ENCODE peak calls at places on chromosomes 13 and 19, in seven cellular contexts. E, L, W, S, N, C and M are unnamed samples.

GRCh38 chr19:33428627-33429013 is 55.1 kb downstream of the CEBPG start:
- DNase-seq in E (no peak), L (no peak), W (peak; percentile 18), S (no peak), N (no peak), C (no peak), M (peak; percentile 14)

GRCh38 chr13:111855016-111855590 is 211.8 kb upstream of the SOX1 start:
- DNase-seq in E (no peak), L (no peak), W (no peak), S (no peak), N (no peak), C (no peak), M (no peak)

GRCh38 chr19:48970923-48971395 is 5.8 kb downstream of the FTL start:
- DNase-seq in E (peak; percentile 30), L (no peak), W (peak; percentile 76), S (peak; percentile 71), N (peak; percentile 77), C (peak; percentile 87), M (peak; percentile 90)

GRCh38 chr19:6970478-6970877 is 50.8 kb downstream of the MBD3L2B start:
- DNase-seq in E (no peak), L (no peak), W (no peak), S (no peak), N (no peak), C (no peak), M (no peak)

GRCh38 chr19:48660854-48661731 is 11.7 kb downstream of the NTN5 start:
- DNase-seq in E (peak; percentile 95), L (no peak), W (peak; percentile 90), S (peak; percentile 84), N (peak; percentile 86), C (peak; percentile 91), M (peak; percentile 90)

GRCh38 chr13:112066624-112067004 is 335 bp upstream of the SOX1 start:
- DNase-seq in E (no peak), L (no peak), W (no peak), S (no peak), N (no peak), C (peak; percentile 58), M (peak; percentile 54)

GRCh38 chr19:35052599-35053190 is 11.2 kb downstream of the HPN start:
- DNase-seq in E (no peak), L (no peak), W (no peak), S (no peak), N (no peak), C (no peak), M (peak; percentile 10)

GRCh38 chr13:42384265-42384664 is 112.3 kb downstream of the AKAP11 start:
- DNase-seq in E (peak; percentile 13), L (no peak), W (no peak), S (no peak), N (no peak), C (no peak), M (no peak)

GRCh38 chr13:109810761-109811510 is 24.6 kb upstream of the IRS2 start:
- DNase-seq in E (no peak), L (no peak), W (peak; percentile 77), S (no peak), N (no peak), C (no peak), M (no peak)

GRCh38 chr13:77595166-77595810 is 59.8 kb downstream of the SCEL start:
- DNase-seq in E (peak; percentile 1), L (no peak), W (no peak), S (no peak), N (no peak), C (no peak), M (no peak)

GRCh38 chr19:20167020-20167644 is at the start of gene ZNF486:
- DNase-seq in E (peak; percentile 77), L (peak; percentile 75), W (peak; percentile 98), S (peak; percentile 98), N (peak; percentile 94), C (peak; percentile 97), M (peak; percentile 93)

GRCh38 chr13:32205426-32206096 is 109.6 kb downstream of the ZAR1L start:
- DNase-seq in E (no peak), L (no peak), W (no peak), S (no peak), N (peak; percentile 46), C (peak; percentile 82), M (no peak)

GRCh38 chr19:50952890-50953289 is at the start of gene KLK5:
- DNase-seq in E (peak; percentile 58), L (no peak), W (no peak), S (no peak), N (no peak), C (no peak), M (no peak)

GRCh38 chr19:2053601-2054389 is 2.8 kb upstream of the MKNK2 start:
- DNase-seq in E (no peak), L (no peak), W (peak; percentile 90), S (peak; percentile 92), N (peak; percentile 23), C (peak; percentile 97), M (peak; percentile 77)

GRCh38 chr13:98223741-98224140 is 46.7 kb upstream of the RNF113B start:
- DNase-seq in E (no peak), L (no peak), W (no peak), S (no peak), N (no peak), C (no peak), M (no peak)

GRCh38 chr13:21674271-21675009 is 3.6 kb downstream of the FGF9 start:
- DNase-seq in E (no peak), L (no peak), W (peak; percentile 73), S (no peak), N (no peak), C (no peak), M (no peak)

GRCh38 chr13:113657851-113658741 is at the start of gene ATP4B:
- DNase-seq in E (no peak), L (no peak), W (no peak), S (peak; percentile 8), N (no peak), C (no peak), M (peak; percentile 35)

GRCh38 chr19:18414504-18415176 is 4.6 kb upstream of the SSBP4 start:
- DNase-seq in E (no peak), L (no peak), W (no peak), S (no peak), N (no peak), C (peak; percentile 46), M (peak; percentile 51)

DNA sequence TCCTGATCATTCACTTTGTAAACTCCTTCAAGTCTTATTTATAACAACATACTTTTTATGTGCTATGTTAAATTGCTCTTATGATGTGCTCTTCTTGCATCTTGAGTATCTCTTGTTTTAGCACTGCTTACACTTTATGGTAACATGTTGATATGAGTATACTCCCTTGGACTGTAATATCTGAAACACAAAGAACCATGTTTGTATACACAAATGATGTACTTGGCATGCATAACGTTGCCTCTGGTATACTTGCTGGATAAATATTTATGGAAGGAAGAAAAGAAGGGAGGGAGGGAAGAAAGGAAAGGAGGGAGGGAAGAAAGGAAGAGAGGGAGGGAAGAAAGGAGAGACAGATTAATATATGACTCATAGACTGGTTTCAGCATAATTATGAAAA is 333.2 kb downstream of the PCDH9 start:
- DNase-seq in E (no peak), L (no peak), W (no peak), S (no peak), N (peak; percentile 45), C (no peak), M (no peak)
- H3K27ac ChIP-seq in E (no peak overlapping the region), L (no peak overlapping the region), W (no peak overlapping the region), S (no peak overlapping the region), N (no peak overlapping the region), C (no peak overlapping the region), M (no peak overlapping the region)

GRCh38 chr19:31140717-31141116 is 208.5 kb downstream of the TSHZ3 start:
- DNase-seq in E (no peak), L (no peak), W (no peak), S (no peak), N (peak; percentile 55), C (peak; percentile 47), M (no peak)
- TF ChIP-seq CTCF in E (no peak), L (no peak), W (no peak), S (no peak), N (no peak), C (no peak), M (no peak)

GRCh38 chr13:46606915-46607413 is 54.0 kb downstream of the LRCH1 start:
- DNase-seq in E (no peak), L (no peak), W (no peak), S (no peak), N (no peak), C (no peak), M (no peak)

GRCh38 chr13:46605824-46606554 is 53.0 kb downstream of the LRCH1 start:
- DNase-seq in E (no peak), L (no peak), W (no peak), S (no peak), N (no peak), C (no peak), M (no peak)

GRCh38 chr13:46604226-46604968 is 51.4 kb downstream of the LRCH1 start:
- DNase-seq in E (no peak), L (no peak), W (no peak), S (no peak), N (no peak), C (no peak), M (no peak)

GRCh38 chr13:46603165-46603603 is 50.2 kb downstream of the LRCH1 start:
- DNase-seq in E (no peak), L (no peak), W (no peak), S (no peak), N (no peak), C (peak; percentile 44), M (no peak)

DNA sequence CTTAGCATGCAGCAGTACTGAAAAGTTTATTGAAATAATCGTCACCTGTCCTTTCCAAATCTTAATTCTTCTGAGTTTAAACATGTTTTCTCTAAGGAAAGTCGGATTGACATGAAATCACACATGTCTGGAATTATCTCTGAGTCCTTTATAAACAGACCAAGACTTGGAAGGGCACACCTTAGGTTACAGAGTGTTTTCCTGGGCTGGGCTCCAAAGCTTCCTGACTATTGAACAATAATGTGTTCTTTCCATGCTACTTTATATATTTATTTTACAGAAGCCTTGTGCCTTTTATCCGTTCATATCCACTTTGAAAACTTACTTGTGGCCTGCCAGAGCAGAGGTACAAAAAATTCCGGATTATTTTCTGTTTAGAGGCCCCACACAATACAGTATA is 52.1 kb downstream of the LRCH1 start:
- DNase-seq in E (no peak), L (no peak), W (no peak), S (peak; percentile 27), N (no peak), C (no peak), M (no peak)
- H3K27ac ChIP-seq in E (no peak overlapping the region), L (no peak overlapping the region), W (no peak overlapping the region), S (no peak overlapping the region), N (no peak overlapping the region), C (peak overlapping the region; percentile 1), M (peak overlapping the region; percentile 32)

DNA sequence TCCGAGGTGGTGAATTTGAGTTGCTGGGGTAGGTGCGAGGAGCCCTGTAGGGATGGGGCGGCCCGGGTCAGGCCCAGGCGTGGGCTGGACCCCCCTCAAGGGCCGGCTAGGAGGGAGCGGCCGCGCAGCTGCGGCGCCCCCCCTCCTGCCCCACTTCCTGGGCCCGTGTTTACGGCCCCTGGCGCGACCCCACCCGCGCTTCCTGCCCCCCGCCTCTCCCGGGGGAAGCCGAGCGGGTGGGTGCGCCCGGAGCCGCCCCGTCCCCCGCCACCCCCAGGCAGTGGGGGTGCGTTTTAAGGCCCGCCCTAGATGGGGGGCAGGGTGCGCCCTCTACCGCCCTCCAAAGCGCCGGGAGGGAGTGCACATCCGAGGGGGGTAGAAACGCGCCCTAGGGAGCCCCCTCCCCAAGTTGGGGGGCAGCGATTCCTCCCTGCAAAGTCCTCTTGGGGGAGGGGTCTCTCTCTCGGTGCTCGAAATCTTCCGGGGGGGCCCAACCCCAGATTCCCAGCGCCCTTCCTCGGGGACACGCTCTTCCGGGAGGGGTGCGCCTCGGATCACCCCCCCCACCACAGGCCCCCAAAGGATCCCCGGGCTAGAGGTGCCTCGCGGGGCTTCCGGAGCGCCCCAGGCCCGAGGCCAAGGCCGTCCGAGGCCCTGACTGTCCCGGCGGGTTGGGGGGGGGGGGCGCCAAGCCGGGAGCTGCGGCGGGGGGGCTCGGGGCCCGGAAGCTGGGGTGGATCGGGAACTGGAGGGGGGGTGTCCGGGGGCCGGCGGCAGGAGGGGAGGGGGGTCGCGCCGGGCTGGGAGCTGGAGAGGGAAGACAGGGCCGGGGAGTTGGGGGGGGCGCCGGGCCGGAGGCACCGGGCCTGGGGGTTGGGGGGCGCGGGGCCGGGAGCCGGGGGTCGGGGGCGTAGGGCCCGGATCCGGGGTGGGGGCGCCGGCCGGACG is 807 bp downstream of the TLE5 start:
- DNase-seq in E (peak; percentile 35), L (no peak), W (peak; percentile 82), S (no peak), N (peak; percentile 17), C (peak; percentile 60), M (peak; percentile 70)
- TF ChIP-seq CTCF in E (peak; percentile 31), L (peak; percentile 28), W (no peak), S (no peak), N (peak; percentile 26), C (peak; percentile 39), M (peak; percentile 42)